ENCODE peak calls at places on chromosomes 1 and 21, in ten cellular contexts. K, Z, Y, O, L, A, W, P, D and N are unnamed samples.

GRCh38 chr1:208654241-208654640 is 410.1 kb upstream of the PLXNA2 start:
- DNase-seq in K (no peak), Z (no peak), Y (no peak), O (no peak), L (peak), A (peak), W (no peak), P (peak), D (no peak), N (peak)

GRCh38 chr1:10943991-10944730 is 68.3 kb upstream of the TARDBP start:
- DNase-seq in K (peak), Z (peak), Y (no peak), O (no peak), L (peak), A (peak), W (peak), P (no peak), D (no peak), N (peak)

GRCh38 chr21:19855522-19855921 is 1142.7 kb upstream of the NCAM2 start:
- DNase-seq in K (no peak), Z (no peak), Y (no peak), O (no peak), L (no peak), A (no peak), W (no peak), P (no peak), D (no peak), N (no peak)

GRCh38 chr1:112143871-112144441 is 154.5 kb upstream of the KCND3 start:
- DNase-seq in K (no peak), Z (no peak), Y (no peak), O (no peak), L (no peak), A (no peak), W (no peak), P (no peak), D (no peak), N (peak)

GRCh38 chr1:72286401-72286800 is 4.1 kb upstream of the NEGR1 start:
- DNase-seq in K (no peak), Z (no peak), Y (no peak), O (no peak), L (no peak), A (no peak), W (no peak), P (no peak), D (no peak), N (no peak)

GRCh38 chr1:29800120-29800519 is 563.8 kb downstream of the PTPRU start:
- DNase-seq in K (no peak), Z (no peak), Y (no peak), O (no peak), L (no peak), A (no peak), W (no peak), P (no peak), D (no peak), N (no peak)

GRCh38 chr1:3081171-3081683 is 12.2 kb downstream of the PRDM16 start:
- DNase-seq in K (no peak), Z (no peak), Y (no peak), O (no peak), L (no peak), A (no peak), W (no peak), P (no peak), D (no peak), N (no peak)

GRCh38 chr1:195439661-195440060 is 1168.6 kb downstream of the KCNT2 start:
- DNase-seq in K (no peak), Z (no peak), Y (no peak), O (no peak), L (no peak), A (no peak), W (no peak), P (no peak), D (no peak), N (no peak)

GRCh38 chr1:159581422-159581821 is 6.2 kb upstream of the APCS start:
- DNase-seq in K (no peak), Z (no peak), Y (no peak), O (no peak), L (no peak), A (peak), W (no peak), P (no peak), D (no peak), N (no peak)

GRCh38 chr1:233945573-233945972 is 41.1 kb downstream of the SLC35F3 start:
- DNase-seq in K (no peak), Z (no peak), Y (no peak), O (no peak), L (peak), A (no peak), W (no peak), P (peak), D (no peak), N (no peak)

GRCh38 chr1:9717193-9718005 is 65.9 kb downstream of the PIK3CD start:
- DNase-seq in K (no peak), Z (peak), Y (peak), O (peak), L (no peak), A (no peak), W (no peak), P (peak), D (no peak), N (no peak)

GRCh38 chr1:43763497-43763973 is 56.2 kb downstream of the ST3GAL3 start:
- DNase-seq in K (peak), Z (peak), Y (peak), O (no peak), L (peak), A (peak), W (peak), P (peak), D (peak), N (peak)

GRCh38 chr1:226980565-226981385 is 40.7 kb downstream of the COQ8A start:
- DNase-seq in K (no peak), Z (no peak), Y (no peak), O (peak), L (no peak), A (no peak), W (no peak), P (no peak), D (no peak), N (no peak)

GRCh38 chr1:169550294-169550693 is 36.0 kb downstream of the F5 start:
- DNase-seq in K (peak), Z (peak), Y (no peak), O (no peak), L (peak), A (peak), W (peak), P (peak), D (no peak), N (peak)

GRCh38 chr1:164058192-164058591 is 500.8 kb upstream of the PBX1 start:
- DNase-seq in K (no peak), Z (no peak), Y (no peak), O (no peak), L (peak), A (no peak), W (no peak), P (no peak), D (no peak), N (no peak)